ENCODE peak calls at places on chromosome 20, in seven cellular contexts. P is iris pigment epithelial cell; J is NCI-H1436 treated with DMSO at 0.1 percent for 48 hours; D is HEK293T; E is T-helper 22 cell; W is midbrain; T is stimulated activated CD4-positive, alpha-beta T cell treated with anti-CD3 and anti-CD28 coated beads, TNF-alpha, amount 100 ng/mL, for 4 hours. F is an unnamed sample.
A peak's percentile ranks its signal among the peaks of the same experiment; 100 is the strongest.

GRCh38 chr20:54759589-54759988 is 284.2 kb downstream of the DOK5 start:
- DNase-seq in P (no peak), J (no peak), D (no peak), E (no peak), W (no peak), T (no peak), F (no peak)

GRCh38 chr20:62359491-62360121 is 7.5 kb downstream of the LAMA5 start:
- DNase-seq in P (peak; percentile 54), J (no peak), D (no peak), E (no peak), W (no peak), T (no peak), F (no peak)

GRCh38 chr20:41392295-41392694 is 25.7 kb upstream of the EMILIN3 start:
- DNase-seq in P (no peak), J (no peak), D (no peak), E (no peak), W (no peak), T (no peak), F (no peak)

GRCh38 chr20:17841751-17842191 is 126.8 kb downstream of the SNX5 start:
- DNase-seq in P (peak; percentile 62), J (no peak), D (no peak), E (no peak), W (no peak), T (no peak), F (no peak)

GRCh38 chr20:62652051-62652893 is 10.0 kb downstream of the SLCO4A1 start:
- DNase-seq in P (peak; percentile 99), J (no peak), D (peak; percentile 53), E (peak; percentile 61), W (peak; percentile 76), T (peak; percentile 18), F (peak; percentile 37)

GRCh38 chr20:32333988-32334885 is 23.9 kb upstream of the ASXL1 start:
- DNase-seq in P (no peak), J (no peak), D (no peak), E (peak; percentile 17), W (no peak), T (peak; percentile 23), F (peak; percentile 9)

GRCh38 chr20:50589548-50590347 is 79.6 kb downstream of the PTPN1 start:
- DNase-seq in P (no peak), J (no peak), D (no peak), E (no peak), W (no peak), T (no peak), F (no peak)

GRCh38 chr20:50904067-50904570 is 27.1 kb downstream of the ADNP start:
- DNase-seq in P (no peak), J (no peak), D (no peak), E (no peak), W (no peak), T (no peak), F (no peak)

GRCh38 chr20:35002426-35003210 is 47.0 kb downstream of the MYH7B start:
- DNase-seq in P (no peak), J (no peak), D (no peak), E (no peak), W (no peak), T (no peak), F (no peak)

GRCh38 chr20:1813101-1813529 is 82.1 kb upstream of the SIRPA start:
- DNase-seq in P (peak; percentile 81), J (no peak), D (no peak), E (no peak), W (no peak), T (no peak), F (no peak)

GRCh38 chr20:51661609-51662178 is 106.5 kb downstream of the ATP9A start:
- DNase-seq in P (peak; percentile 74), J (no peak), D (no peak), E (peak; percentile 28), W (no peak), T (no peak), F (peak; percentile 27)

GRCh38 chr20:11780765-11781369 is 136.8 kb upstream of the BTBD3 start:
- DNase-seq in P (no peak), J (no peak), D (no peak), E (no peak), W (no peak), T (no peak), F (no peak)

GRCh38 chr20:17215167-17215566 is 11.7 kb upstream of the PCSK2 start:
- DNase-seq in P (no peak), J (no peak), D (no peak), E (no peak), W (no peak), T (no peak), F (no peak)

GRCh38 chr20:17620371-17621228 is 50.7 kb downstream of the DSTN start:
- DNase-seq in P (no peak), J (no peak), D (no peak), E (no peak), W (no peak), T (no peak), F (no peak)

GRCh38 chr20:37524859-37525708 is 2.6 kb downstream of the BLCAP start:
- DNase-seq in P (peak; percentile 56), J (no peak), D (no peak), E (no peak), W (no peak), T (no peak), F (peak; percentile 13)

GRCh38 chr20:11060423-11061205 is 386.8 kb upstream of the JAG1 start:
- DNase-seq in P (no peak), J (no peak), D (no peak), E (no peak), W (no peak), T (no peak), F (no peak)

GRCh38 chr20:7180261-7181045 is 413.0 kb downstream of the BMP2 start:
- DNase-seq in P (peak; percentile 67), J (no peak), D (no peak), E (no peak), W (no peak), T (no peak), F (no peak)

GRCh38 chr20:58450259-58450658 is 61.2 kb downstream of the VAPB start:
- DNase-seq in P (no peak), J (no peak), D (no peak), E (no peak), W (no peak), T (no peak), F (no peak)

GRCh38 chr20:39607124-39607523 is 645.0 kb downstream of the DHX35 start:
- DNase-seq in P (peak; percentile 3), J (no peak), D (no peak), E (no peak), W (no peak), T (no peak), F (no peak)

GRCh38 chr20:62501801-62502495 is 26.2 kb upstream of the GATA5 start:
- DNase-seq in P (peak; percentile 81), J (no peak), D (no peak), E (peak; percentile 38), W (no peak), T (peak; percentile 40), F (peak; percentile 28)

GRCh38 chr20:21099653-21100589 is 6.2 kb downstream of the LINC00237 start:
- DNase-seq in P (no peak), J (no peak), D (no peak), E (peak; percentile 12), W (no peak), T (no peak), F (peak; percentile 34)

GRCh38 chr20:56861590-56861989 is 232.5 kb downstream of the TFAP2C start:
- DNase-seq in P (no peak), J (no peak), D (no peak), E (no peak), W (no peak), T (no peak), F (no peak)

GRCh38 chr20:14928083-14928482 is 590.7 kb upstream of the FLRT3 start:
- DNase-seq in P (no peak), J (no peak), D (no peak), E (no peak), W (no peak), T (no peak), F (no peak)

GRCh38 chr20:44582321-44583025 is at the start of gene PKIG:
- DNase-seq in P (peak; percentile 84), J (no peak), D (peak; percentile 30), E (no peak), W (no peak), T (no peak), F (no peak)

GRCh38 chr20:59165794-59166709 is 2.4 kb downstream of the ZNF831 start:
- DNase-seq in P (no peak), J (no peak), D (no peak), E (peak; percentile 49), W (no peak), T (no peak), F (peak; percentile 41)

GRCh38 chr20:47148059-47148458 is 208.4 kb downstream of the ZMYND8 start:
- DNase-seq in P (no peak), J (no peak), D (no peak), E (no peak), W (no peak), T (no peak), F (no peak)

GRCh38 chr20:24027229-24027628 is 38.6 kb upstream of the GGTLC1 start:
- DNase-seq in P (no peak), J (no peak), D (no peak), E (peak; percentile 44), W (no peak), T (peak; percentile 21), F (peak; percentile 60)

GRCh38 chr20:4341804-4342560 is 326.6 kb upstream of the RNF24 start:
- DNase-seq in P (peak; percentile 85), J (no peak), D (no peak), E (no peak), W (no peak), T (no peak), F (no peak)

GRCh38 chr20:7090753-7091310 is 323.3 kb downstream of the BMP2 start:
- DNase-seq in P (no peak), J (no peak), D (no peak), E (no peak), W (no peak), T (no peak), F (no peak)

GRCh38 chr20:45840700-45841198 is 7.2 kb downstream of the SNX21 start:
- DNase-seq in P (no peak), J (no peak), D (no peak), E (no peak), W (no peak), T (no peak), F (no peak)